ENCODE peak calls at places on chromosomes 16 and 17, in five cellular contexts. L is WTC11, X is pancreas, R is nephron progenitor cell, J is IMR-90. G is an unnamed sample.

GRCh38 chr16:28534542-28535373 is 4.0 kb downstream of the NUPR1 start:
- DNase-seq in L (no peak), X (no peak), R (no peak), J (no peak), G (no peak)

GRCh38 chr17:36117505-36118382 is 14.1 kb downstream of the CCL4 start:
- DNase-seq in L (no peak), X (no peak), R (no peak), J (no peak), G (no peak)

GRCh38 chr17:81927145-81927652 is 336 bp downstream of the MAFG start:
- DNase-seq in L (no peak), X (no peak), R (no peak), J (no peak), G (no peak)

GRCh38 chr17:49575524-49576120 is at the start of gene NXPH3:
- DNase-seq in L (peak; percentile 87), X (peak; percentile 87), R (peak; percentile 82), J (peak; percentile 19), G (no peak)

GRCh38 chr16:30353438-30354129 is 1.5 kb downstream of the CD2BP2 start:
- DNase-seq in L (no peak), X (peak; percentile 59), R (no peak), J (no peak), G (no peak)

GRCh38 chr16:64590516-64590915 is 531.3 kb downstream of the CDH11 start:
- DNase-seq in L (no peak), X (no peak), R (no peak), J (peak; percentile 9), G (no peak)

GRCh38 chr17:14201595-14201994 is 35.1 kb downstream of the CDRT15 start:
- DNase-seq in L (no peak), X (no peak), R (no peak), J (no peak), G (no peak)

GRCh38 chr16:12252616-12253015 is 276.1 kb downstream of the SNX29 start:
- DNase-seq in L (no peak), X (no peak), R (no peak), J (no peak), G (no peak)

GRCh38 chr17:44901323-44901965 is 2.2 kb upstream of the EFTUD2 start:
- DNase-seq in L (no peak), X (no peak), R (no peak), J (peak; percentile 79), G (peak; percentile 44)

GRCh38 chr16:4179763-4180260 is 62.1 kb downstream of the SRL start:
- DNase-seq in L (no peak), X (no peak), R (no peak), J (no peak), G (no peak)

GRCh38 chr16:66374176-66374575 is 7.7 kb downstream of the CDH5 start:
- DNase-seq in L (no peak), X (no peak), R (no peak), J (no peak), G (no peak)

GRCh38 chr17:35889241-35889640 is 9.1 kb upstream of the CCL5 start:
- DNase-seq in L (no peak), X (no peak), R (no peak), J (no peak), G (no peak)

GRCh38 chr17:66451188-66452149 is 149.1 kb downstream of the PRKCA start:
- DNase-seq in L (peak; percentile 79), X (peak; percentile 66), R (peak; percentile 17), J (no peak), G (no peak)

GRCh38 chr16:87216148-87216823 is 100.9 kb downstream of the C16orf95 start:
- DNase-seq in L (no peak), X (no peak), R (no peak), J (no peak), G (no peak)
- TF ChIP-seq CTCF in L (no peak), X (no peak), R (no peak), J (no peak), G (no peak)

DNA sequence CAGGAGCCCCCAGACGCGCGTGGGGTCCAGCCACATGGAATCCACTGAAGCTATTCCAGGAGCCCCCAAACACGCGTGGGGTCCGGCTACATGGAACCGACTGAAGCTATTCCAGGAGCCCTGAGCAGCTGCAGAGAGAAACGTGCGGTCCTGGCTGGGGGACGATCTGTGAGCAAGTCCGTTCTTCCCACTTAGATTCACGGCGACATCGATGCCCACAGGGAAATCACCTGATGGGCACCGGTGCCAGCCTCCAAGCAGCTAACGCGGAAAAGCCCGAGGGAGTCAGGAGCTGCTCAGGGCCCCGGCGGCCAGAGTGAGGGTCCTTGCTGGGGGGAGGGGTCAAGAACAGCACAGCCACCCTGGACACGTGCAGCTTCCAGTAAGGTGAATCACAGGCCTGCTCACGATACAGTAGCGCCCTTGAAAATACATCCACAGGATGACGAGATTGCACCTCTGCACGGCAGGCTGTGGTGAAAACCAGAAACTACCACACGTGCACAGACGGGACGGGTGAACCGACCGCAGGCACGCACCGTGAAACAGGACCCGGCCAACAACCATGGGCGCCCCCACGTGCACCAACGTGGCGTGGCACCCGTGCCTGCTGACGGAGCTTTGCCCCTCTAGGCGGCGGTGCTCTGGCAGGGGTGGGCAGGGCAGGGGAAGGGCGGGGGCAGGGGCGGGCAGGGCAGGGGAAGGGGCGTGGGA is 77.7 kb upstream of the GNG13 start:
- DNase-seq in L (peak; percentile 69), X (peak; percentile 52), R (peak; percentile 57), J (peak; percentile 35), G (no peak)
- TF ChIP-seq CTCF in L (peak; percentile 21), X (no peak), R (peak; percentile 19), J (peak; percentile 34), G (no peak)

DNA sequence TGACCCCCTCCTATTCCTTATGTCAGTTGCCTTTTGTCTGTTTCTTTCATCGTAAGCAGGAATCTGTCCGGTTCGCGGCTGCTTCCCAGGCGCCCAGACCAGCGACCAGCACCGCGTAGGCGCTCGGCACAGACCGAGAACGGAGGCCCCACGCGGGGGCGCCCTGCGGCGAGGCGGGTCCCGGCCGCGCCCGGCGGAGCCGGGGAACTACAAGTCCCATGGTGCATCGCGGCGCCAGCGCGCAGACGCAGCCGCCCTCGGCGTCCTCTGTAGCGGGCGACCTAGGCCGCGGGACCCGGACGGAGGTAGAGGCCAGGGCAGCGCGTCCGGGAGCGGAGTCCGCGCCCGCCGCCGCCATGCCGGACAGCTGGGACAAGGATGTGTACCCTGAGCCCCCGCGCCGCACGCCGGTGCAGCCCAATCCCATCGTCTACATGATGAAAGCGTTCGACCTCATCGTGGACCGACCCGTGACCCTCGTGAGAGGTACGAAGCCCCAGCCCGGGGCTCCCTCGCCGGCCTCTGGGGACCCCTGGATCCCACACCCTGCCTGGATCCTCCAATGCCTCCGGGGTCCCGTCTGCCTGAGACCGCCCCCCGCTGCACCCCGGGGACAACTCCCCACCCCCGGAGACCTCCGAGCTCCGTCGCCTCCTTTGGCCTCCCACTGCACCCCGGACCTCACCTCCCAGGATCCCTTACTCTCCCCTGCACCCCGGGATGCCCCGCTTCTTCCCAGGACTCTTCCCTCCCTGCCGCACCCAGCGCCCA is at the start of gene NDUFB10:
- DNase-seq in L (peak; percentile 92), X (peak; percentile 99), R (peak; percentile 96), J (peak; percentile 87), G (peak; percentile 96)
- TF ChIP-seq CTCF in L (no peak), X (peak; percentile 53), R (peak; percentile 26), J (peak; percentile 84), G (peak; percentile 68)

GRCh38 chr17:38918129-38918913 is 7.1 kb upstream of the LASP1NB start:
- DNase-seq in L (peak; percentile 72), X (peak; percentile 54), R (no peak), J (no peak), G (no peak)
- TF ChIP-seq CTCF in L (peak; percentile 23), X (no peak), R (no peak), J (no peak), G (no peak)

DNA sequence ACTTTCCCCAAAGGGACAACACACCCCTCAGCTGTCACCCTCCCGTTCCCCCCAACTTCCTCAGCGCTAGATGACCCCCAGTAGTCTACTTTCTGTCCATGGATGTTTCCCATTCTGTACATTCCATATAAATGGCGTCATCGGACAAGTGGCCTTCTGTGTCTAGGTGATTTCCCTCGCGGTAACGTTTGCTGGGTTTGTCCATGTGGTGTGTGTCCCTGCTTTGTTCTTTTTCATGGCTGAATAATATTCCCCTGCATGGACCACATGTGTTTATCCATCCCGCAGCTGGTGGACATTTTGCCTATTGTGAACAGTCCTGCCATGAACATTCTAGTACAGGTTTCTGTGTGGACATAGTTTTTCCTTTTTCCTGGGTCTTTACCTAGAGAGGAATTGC is 7.3 kb upstream of the TEDC2 start:
- DNase-seq in L (no peak), X (no peak), R (no peak), J (no peak), G (no peak)
- TF ChIP-seq CTCF in L (no peak), X (no peak), R (no peak), J (no peak), G (no peak)

GRCh38 chr17:17401271-17401781 is 75.5 kb upstream of the MED9 start:
- DNase-seq in L (peak; percentile 72), X (no peak), R (no peak), J (no peak), G (peak; percentile 8)
- TF ChIP-seq CTCF in L (peak; percentile 54), X (no peak), R (no peak), J (peak; percentile 5), G (peak; percentile 35)

DNA sequence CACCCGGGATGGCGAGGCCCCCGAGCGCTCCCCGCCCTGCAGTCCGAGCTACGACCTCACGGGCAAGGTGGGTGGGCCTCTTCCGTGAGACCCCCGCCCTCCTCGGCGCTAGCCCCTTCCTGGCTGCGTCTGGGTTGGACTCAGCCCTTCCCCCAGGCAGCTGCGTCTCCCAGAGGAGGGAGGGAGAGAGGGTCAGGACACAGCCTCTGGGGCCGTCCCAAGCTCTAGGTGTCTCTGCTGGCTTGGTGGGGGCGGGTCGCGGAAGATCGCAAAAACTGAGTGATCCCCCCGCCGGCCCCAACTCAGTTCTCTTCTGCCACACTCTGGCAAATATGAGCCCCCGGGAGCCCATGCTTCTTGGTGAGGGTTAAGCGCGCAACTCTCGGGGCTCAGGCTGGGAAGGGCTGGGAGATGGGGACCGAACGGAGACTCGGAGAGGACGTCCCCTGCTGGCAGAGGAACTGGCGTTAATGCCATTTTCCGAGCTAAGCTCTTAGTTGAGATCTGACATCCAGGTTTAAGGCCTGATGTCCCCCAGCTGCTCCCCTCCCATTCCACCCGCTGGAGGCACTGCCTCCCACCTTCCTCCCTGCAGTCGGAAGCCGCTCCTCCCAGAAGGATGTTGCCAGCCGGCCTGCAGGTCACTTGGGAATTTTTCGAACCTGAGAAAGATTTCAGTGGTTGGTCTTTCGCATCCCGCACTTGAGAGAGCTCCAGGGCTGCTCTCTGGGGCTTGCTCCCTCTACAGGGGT is 419 bp downstream of the RAB37 start:
- DNase-seq in L (peak; percentile 77), X (no peak), R (peak; percentile 51), J (no peak), G (no peak)
- TF ChIP-seq CTCF in L (no peak), X (no peak), R (peak; percentile 30), J (peak; percentile 33), G (no peak)

DNA sequence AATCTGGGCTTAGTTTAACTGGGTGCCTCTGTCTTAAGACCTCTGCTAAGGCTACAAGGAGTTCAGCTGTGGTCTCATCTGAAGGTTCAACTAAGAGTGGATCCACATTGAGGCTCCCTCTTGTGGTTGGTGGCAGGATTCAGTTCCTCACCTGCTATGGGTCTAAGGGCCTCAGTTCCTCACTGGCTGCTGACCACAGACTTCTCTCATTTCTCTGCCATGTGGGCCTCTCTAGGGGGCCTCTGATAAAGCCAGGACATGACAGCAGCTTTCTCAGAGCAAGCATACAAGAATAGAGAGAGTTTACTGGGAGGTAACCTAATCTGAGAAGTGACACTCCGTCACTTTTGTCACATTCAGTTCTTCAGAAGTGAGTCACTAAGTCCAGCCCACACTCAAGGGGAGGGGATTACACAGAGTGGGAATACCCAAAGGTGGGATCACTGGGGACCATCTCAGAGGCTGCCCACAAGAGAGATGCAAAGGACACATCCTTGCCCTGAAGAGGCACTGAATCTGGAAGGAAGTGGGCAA is 19.2 kb upstream of the ABAT start:
- DNase-seq in L (peak; percentile 57), X (no peak), R (peak; percentile 20), J (peak; percentile 35), G (no peak)
- TF ChIP-seq CTCF in L (peak; percentile 46), X (no peak), R (peak; percentile 51), J (peak; percentile 51), G (peak; percentile 66)

G was measured in PC-9.